ENCODE peak calls at places on chromosomes 2 and 18, in five cellular contexts. T is CD8-positive, alpha-beta memory T cell; L is fibroblast of lung; G is kidney epithelial cell; H is left lung. M is an unnamed sample. For H3K36me3, the result is how much of the 10 kb centered on the place peaks cover.

GRCh38 chr2:80407377-80407776 is 102.8 kb upstream of the LRRTM1 start:
- DNase-seq in T (no peak), L (no peak), G (no peak), H (no peak), M (no peak)

GRCh38 chr18:72727776-72728175 is 140.0 kb downstream of the NETO1 start:
- DNase-seq in T (no peak), L (no peak), G (no peak), H (no peak), M (no peak)

GRCh38 chr2:72827999-72828646 is 2.3 kb upstream of the EXOC6B start:
- DNase-seq in T (no peak), L (peak), G (no peak), H (no peak), M (no peak)

GRCh38 chr18:48693006-48693405 is 154.2 kb downstream of the CTIF start:
- DNase-seq in T (no peak), L (no peak), G (no peak), H (no peak), M (no peak)

GRCh38 chr2:173684896-173685485 is 280.2 kb downstream of the SP3 start:
- DNase-seq in T (no peak), L (no peak), G (no peak), H (no peak), M (no peak)

GRCh38 chr18:8519102-8519501 is 90.1 kb upstream of the RAB12 start:
- DNase-seq in T (no peak), L (no peak), G (no peak), H (no peak), M (no peak)

GRCh38 chr2:96320326-96321229 is 4.5 kb upstream of the ITPRIPL1 start:
- DNase-seq in T (no peak), L (no peak), G (no peak), H (no peak), M (no peak)

GRCh38 chr2:46615555-46616487 is 136.5 kb downstream of the TMEM247 start:
- DNase-seq in T (peak), L (peak), G (no peak), H (no peak), M (no peak)

DNA sequence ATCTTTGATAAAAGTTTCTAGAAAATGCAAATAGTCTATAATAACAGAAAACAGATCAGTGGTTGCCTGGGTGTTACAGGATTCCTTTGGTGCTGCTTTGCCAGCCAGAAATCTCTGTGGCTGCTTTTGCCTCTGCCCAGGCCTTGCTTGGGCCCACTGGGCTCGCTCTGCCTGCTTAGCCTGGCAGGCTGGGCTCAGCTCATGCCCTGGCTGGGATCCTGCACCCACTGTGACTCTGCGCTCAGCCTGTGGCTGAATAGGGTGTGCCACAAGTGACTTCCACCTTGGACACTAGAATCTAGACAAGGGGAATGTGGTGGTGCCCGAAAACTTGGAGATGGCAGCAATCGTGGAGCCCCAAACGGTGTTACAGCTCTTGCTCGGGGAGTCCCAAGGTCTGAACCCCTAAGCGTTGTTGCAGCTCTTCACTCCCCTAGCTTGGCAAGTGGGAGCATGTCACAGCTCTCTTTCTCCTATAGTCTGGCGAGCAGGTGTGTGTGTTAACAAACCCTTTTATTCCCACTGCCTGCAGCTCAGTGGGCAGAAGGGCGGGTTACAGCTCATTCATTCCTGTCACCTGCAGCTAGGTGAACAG is 50.9 kb downstream of the FBXO48 start:
- DNase-seq in T (no peak), L (no peak), G (no peak), H (no peak), M (no peak)
- H3K36me3 ChIP-seq in T (under half), L (under half), G (under half), H (under half), M (under half)

GRCh38 chr2:189465478-189465877 is 24.2 kb downstream of the WDR75 start:
- DNase-seq in T (no peak), L (no peak), G (no peak), H (no peak), M (no peak)
- H3K36me3 ChIP-seq in T (half or more), L (under half), G (under half), H (under half), M (half or more)

GRCh38 chr2:233604826-233605225 is 12.6 kb upstream of the UGT1A8 start:
- DNase-seq in T (no peak), L (no peak), G (no peak), H (no peak), M (no peak)
- H3K36me3 ChIP-seq in T (under half), L (under half), G (under half), H (under half), M (under half)

GRCh38 chr2:172562298-172562697 is 6.4 kb downstream of the PDK1 start:
- DNase-seq in T (no peak), L (no peak), G (no peak), H (no peak), M (no peak)
- H3K36me3 ChIP-seq in T (under half), L (under half), G (under half), H (under half), M (half or more)

GRCh38 chr2:36376992-36377738 is 21.6 kb downstream of the CRIM1 start:
- DNase-seq in T (no peak), L (no peak), G (peak), H (peak), M (peak)

GRCh38 chr2:36379710-36380448 is 24.3 kb downstream of the CRIM1 start:
- DNase-seq in T (no peak), L (peak), G (no peak), H (no peak), M (no peak)

GRCh38 chr2:36373149-36373880 is 17.7 kb downstream of the CRIM1 start:
- DNase-seq in T (no peak), L (peak), G (peak), H (no peak), M (no peak)

GRCh38 chr2:36374586-36374985 is 19.0 kb downstream of the CRIM1 start:
- DNase-seq in T (no peak), L (no peak), G (no peak), H (no peak), M (no peak)

GRCh38 chr2:36376319-36376765 is 20.8 kb downstream of the CRIM1 start:
- DNase-seq in T (no peak), L (peak), G (no peak), H (peak), M (no peak)
- H3K36me3 ChIP-seq in T (under half), L (under half), G (under half), H (under half), M (under half)

DNA sequence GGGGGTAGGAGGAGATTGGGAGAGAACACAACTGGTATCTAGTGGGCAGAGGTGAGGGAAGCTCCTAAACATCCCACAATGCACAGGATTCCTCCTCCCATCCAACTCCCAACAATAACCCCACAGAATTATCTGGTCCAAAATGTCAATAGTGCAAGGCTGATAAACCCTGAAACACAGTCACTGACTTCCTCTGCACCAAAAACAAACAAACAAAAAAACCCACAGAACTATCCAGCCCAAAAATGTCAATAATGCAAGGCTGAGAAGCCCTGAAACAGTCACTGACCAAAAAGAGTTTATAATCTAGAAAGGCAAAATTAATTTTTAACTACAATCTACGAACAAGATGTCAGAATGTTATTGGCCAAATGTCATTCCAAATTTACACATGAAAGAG is 9.8 kb downstream of the TMX3 start:
- DNase-seq in T (no peak), L (no peak), G (no peak), H (no peak), M (no peak)
- H3K36me3 ChIP-seq in T (under half), L (under half), G (under half), H (under half), M (half or more)

M was measured in RWPE2.